ENCODE peak calls at places on chromosome X, in nine cellular contexts. G, C, D, Z, W, P, K, E and L are unnamed samples.

GRCh38 chrX:130688360-130688759 is 214.6 kb downstream of the ENOX2 start:
- DNase-seq in D (no peak), P (no peak), W (no peak), C (no peak), G (no peak), E (no peak), Z (no peak), K (no peak), L (no peak)

GRCh38 chrX:112066813-112067212 is 15.8 kb downstream of the TRPC5 start:
- DNase-seq in G (no peak), W (no peak), K (no peak), P (no peak), D (no peak), C (no peak), E (no peak), Z (no peak), L (no peak)

GRCh38 chrX:46770817-46771163 is 11.9 kb upstream of the SLC9A7 start:
- DNase-seq in D (no peak), G (no peak), C (no peak), W (no peak), K (no peak), Z (no peak), P (no peak), E (no peak), L (no peak)

GRCh38 chrX:19760345-19760744 is 127.1 kb downstream of the SH3KBP1 start:
- DNase-seq in G (no peak), P (no peak), Z (no peak), E (no peak), D (no peak), W (no peak), C (no peak), K (no peak), L (no peak)

GRCh38 chrX:88135735-88136134 is 611.3 kb upstream of the CPXCR1 start:
- DNase-seq in W (peak), D (no peak), P (no peak), C (no peak), Z (no peak), G (no peak), K (no peak), E (no peak), L (no peak)

GRCh38 chrX:39677987-39678840 is 419.5 kb downstream of the BCOR start:
- DNase-seq in P (no peak), D (no peak), E (no peak), C (no peak), K (no peak), G (no peak), Z (peak), W (no peak), L (no peak)

GRCh38 chrX:2596050-2596449 is 95.0 kb upstream of the CD99 start:
- DNase-seq in Z (no peak), G (no peak), C (no peak), P (no peak), W (no peak), D (no peak), E (no peak), K (no peak), L (no peak)

GRCh38 chrX:120251471-120252011 is 929 bp downstream of the ZBTB33 start:
- DNase-seq in G (peak), Z (peak), E (peak), P (peak), D (no peak), W (peak), C (no peak), K (no peak), L (peak)

GRCh38 chrX:151753313-151754041 is 18.9 kb downstream of the CNGA2 start:
- DNase-seq in W (no peak), C (peak), Z (peak), E (peak), K (peak), G (peak), P (no peak), D (no peak), L (peak)